ENCODE peak calls at places on chromosomes 12 and 14, in five cellular contexts. One of them, this sample, is unnamed.

GRCh38 chr12:57518920-57519757 is 1.2 kb downstream of the DDIT3 start:
- DNase-seq in neuronal stem cell: no peak
- DNase-seq in H1: no peak
- DNase-seq in mesenchymal stem cell: peak
- DNase-seq in trophoblast cell: peak
- DNase-seq in this sample: no peak

GRCh38 chr12:93741741-93742085 is 64.5 kb downstream of the CRADD start:
- DNase-seq in neuronal stem cell: peak
- DNase-seq in H1: peak
- DNase-seq in mesenchymal stem cell: no peak
- DNase-seq in trophoblast cell: no peak
- DNase-seq in this sample: peak

GRCh38 chr14:25944020-25944419 is 653.8 kb downstream of the NOVA1 start:
- DNase-seq in neuronal stem cell: no peak
- DNase-seq in H1: no peak
- DNase-seq in mesenchymal stem cell: no peak
- DNase-seq in trophoblast cell: no peak
- DNase-seq in this sample: no peak

GRCh38 chr14:70594461-70594860 is 6.0 kb downstream of the MED6 start:
- DNase-seq in neuronal stem cell: no peak
- DNase-seq in H1: no peak
- DNase-seq in mesenchymal stem cell: no peak
- DNase-seq in trophoblast cell: no peak
- DNase-seq in this sample: no peak

GRCh38 chr14:28707814-28708213 is 58.8 kb upstream of the FOXG1 start:
- DNase-seq in neuronal stem cell: no peak
- DNase-seq in H1: no peak
- DNase-seq in mesenchymal stem cell: peak
- DNase-seq in trophoblast cell: no peak
- DNase-seq in this sample: no peak

GRCh38 chr14:92951261-92951660 is 28.3 kb downstream of the CHGA start:
- DNase-seq in neuronal stem cell: no peak
- DNase-seq in H1: no peak
- DNase-seq in mesenchymal stem cell: no peak
- DNase-seq in trophoblast cell: no peak
- DNase-seq in this sample: no peak

GRCh38 chr14:23694085-23694975 is 58.2 kb downstream of the DHRS2 start:
- DNase-seq in neuronal stem cell: no peak
- DNase-seq in H1: no peak
- DNase-seq in mesenchymal stem cell: no peak
- DNase-seq in trophoblast cell: peak
- DNase-seq in this sample: peak

GRCh38 chr14:89429206-89430091 is 12.4 kb upstream of the FOXN3 start:
- DNase-seq in neuronal stem cell: no peak
- DNase-seq in H1: no peak
- DNase-seq in mesenchymal stem cell: peak
- DNase-seq in trophoblast cell: no peak
- DNase-seq in this sample: no peak

GRCh38 chr14:63563370-63564026 is 20.3 kb upstream of the PPP2R5E start:
- DNase-seq in neuronal stem cell: no peak
- DNase-seq in H1: no peak
- DNase-seq in mesenchymal stem cell: peak
- DNase-seq in trophoblast cell: peak
- DNase-seq in this sample: no peak

GRCh38 chr12:80869264-80869663 is 68.5 kb downstream of the LIN7A start:
- DNase-seq in neuronal stem cell: no peak
- DNase-seq in H1: no peak
- DNase-seq in mesenchymal stem cell: no peak
- DNase-seq in trophoblast cell: no peak
- DNase-seq in this sample: no peak

GRCh38 chr12:78149459-78149858 is 318.8 kb downstream of the NAV3 start:
- DNase-seq in neuronal stem cell: no peak
- DNase-seq in H1: no peak
- DNase-seq in mesenchymal stem cell: no peak
- DNase-seq in trophoblast cell: no peak
- DNase-seq in this sample: no peak

GRCh38 chr12:107655281-107656065 is 30.1 kb upstream of the PWP1 start:
- DNase-seq in neuronal stem cell: no peak
- DNase-seq in H1: no peak
- DNase-seq in mesenchymal stem cell: no peak
- DNase-seq in trophoblast cell: no peak
- DNase-seq in this sample: no peak

GRCh38 chr12:108570743-108571603 is 8.6 kb downstream of the ISCU start:
- DNase-seq in neuronal stem cell: no peak
- DNase-seq in H1: no peak
- DNase-seq in mesenchymal stem cell: peak
- DNase-seq in trophoblast cell: no peak
- DNase-seq in this sample: no peak

GRCh38 chr12:14771651-14772137 is 31.6 kb downstream of the WBP11 start:
- DNase-seq in neuronal stem cell: no peak
- DNase-seq in H1: no peak
- DNase-seq in mesenchymal stem cell: peak
- DNase-seq in trophoblast cell: no peak
- DNase-seq in this sample: peak

GRCh38 chr14:103740991-103741689 is 25.5 kb downstream of the ZFYVE21 start:
- DNase-seq in neuronal stem cell: no peak
- DNase-seq in H1: no peak
- DNase-seq in mesenchymal stem cell: peak
- DNase-seq in trophoblast cell: peak
- DNase-seq in this sample: no peak

GRCh38 chr14:75279739-75280447 is 1.3 kb downstream of the FOS start:
- DNase-seq in neuronal stem cell: no peak
- DNase-seq in H1: no peak
- DNase-seq in mesenchymal stem cell: peak
- DNase-seq in trophoblast cell: no peak
- DNase-seq in this sample: peak

GRCh38 chr14:92408186-92408585 is 85.2 kb downstream of the SLC24A4 start:
- DNase-seq in neuronal stem cell: no peak
- DNase-seq in H1: no peak
- DNase-seq in mesenchymal stem cell: peak
- DNase-seq in trophoblast cell: no peak
- DNase-seq in this sample: no peak

GRCh38 chr14:68444449-68445168 is 348.3 kb downstream of the ZFP36L1 start:
- DNase-seq in neuronal stem cell: no peak
- DNase-seq in H1: no peak
- DNase-seq in mesenchymal stem cell: peak
- DNase-seq in trophoblast cell: no peak
- DNase-seq in this sample: no peak

GRCh38 chr12:101779200-101779599 is 39.9 kb upstream of the SYCP3 start:
- DNase-seq in neuronal stem cell: no peak
- DNase-seq in H1: no peak
- DNase-seq in mesenchymal stem cell: no peak
- DNase-seq in trophoblast cell: no peak
- DNase-seq in this sample: no peak

GRCh38 chr12:41681898-41682297 is 462.8 kb downstream of the GXYLT1 start:
- DNase-seq in neuronal stem cell: no peak
- DNase-seq in H1: no peak
- DNase-seq in mesenchymal stem cell: no peak
- DNase-seq in trophoblast cell: no peak
- DNase-seq in this sample: no peak

GRCh38 chr12:82358200-82359114 is at the start of the genes CCDC59 and METTL25:
- DNase-seq in neuronal stem cell: peak
- DNase-seq in H1: peak
- DNase-seq in mesenchymal stem cell: peak
- DNase-seq in trophoblast cell: peak
- DNase-seq in this sample: peak
- H4K8ac ChIP-seq in neuronal stem cell: no peak
- H4K8ac ChIP-seq in H1: peak
- H4K8ac ChIP-seq in mesenchymal stem cell: peak
- H4K8ac ChIP-seq in trophoblast cell: peak
- H4K8ac ChIP-seq in this sample: peak

DNA sequence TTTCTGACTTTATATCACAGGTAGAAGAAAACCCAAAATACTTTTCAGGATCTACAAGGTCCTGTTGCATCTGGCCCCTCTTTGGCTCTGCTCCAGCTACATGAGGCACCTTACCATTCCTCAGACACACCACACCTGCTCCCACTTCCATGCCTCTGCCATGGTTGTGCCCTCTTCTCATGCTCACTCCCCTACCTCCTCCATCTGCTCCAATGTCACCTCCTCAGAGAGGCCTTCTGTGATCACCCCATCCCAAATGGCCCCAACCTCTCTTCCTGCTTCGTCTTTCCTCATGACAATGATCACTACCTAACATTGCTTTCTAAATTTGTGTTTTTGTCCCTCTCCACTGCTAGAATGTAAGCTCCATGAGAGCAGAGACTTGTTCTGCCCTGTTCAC is 174.3 kb downstream of the ANO2 start:
- DNase-seq in neuronal stem cell: no peak
- DNase-seq in H1: no peak
- DNase-seq in mesenchymal stem cell: no peak
- DNase-seq in trophoblast cell: no peak
- DNase-seq in this sample: no peak
- H2BK12ac ChIP-seq in neuronal stem cell: no peak
- H2BK12ac ChIP-seq in H1: no peak
- H2BK12ac ChIP-seq in mesenchymal stem cell: no peak
- H2BK12ac ChIP-seq in trophoblast cell: no peak
- H2BK12ac ChIP-seq in this sample: no peak

GRCh38 chr12:65670775-65671174 is 153.5 kb upstream of the HMGA2 start:
- DNase-seq in neuronal stem cell: no peak
- DNase-seq in H1: no peak
- DNase-seq in mesenchymal stem cell: peak
- DNase-seq in trophoblast cell: no peak
- DNase-seq in this sample: no peak
- H4K8ac ChIP-seq in neuronal stem cell: no peak
- H4K8ac ChIP-seq in H1: no peak
- H4K8ac ChIP-seq in mesenchymal stem cell: peak
- H4K8ac ChIP-seq in trophoblast cell: no peak
- H4K8ac ChIP-seq in this sample: no peak

GRCh38 chr12:9932270-9932669 is at the start of gene CLEC2A:
- DNase-seq in neuronal stem cell: no peak
- DNase-seq in H1: no peak
- DNase-seq in mesenchymal stem cell: no peak
- DNase-seq in trophoblast cell: no peak
- DNase-seq in this sample: no peak

GRCh38 chr12:9933966-9934365 is 1.8 kb upstream of the CLEC2A start:
- DNase-seq in neuronal stem cell: no peak
- DNase-seq in H1: no peak
- DNase-seq in mesenchymal stem cell: no peak
- DNase-seq in trophoblast cell: no peak
- DNase-seq in this sample: no peak

GRCh38 chr12:9928607-9929006 is 3.6 kb downstream of the CLEC2A start:
- DNase-seq in neuronal stem cell: no peak
- DNase-seq in H1: no peak
- DNase-seq in mesenchymal stem cell: no peak
- DNase-seq in trophoblast cell: no peak
- DNase-seq in this sample: no peak

GRCh38 chr12:9935026-9935425 is 2.9 kb upstream of the CLEC2A start:
- DNase-seq in neuronal stem cell: no peak
- DNase-seq in H1: no peak
- DNase-seq in mesenchymal stem cell: no peak
- DNase-seq in trophoblast cell: no peak
- DNase-seq in this sample: no peak

DNA sequence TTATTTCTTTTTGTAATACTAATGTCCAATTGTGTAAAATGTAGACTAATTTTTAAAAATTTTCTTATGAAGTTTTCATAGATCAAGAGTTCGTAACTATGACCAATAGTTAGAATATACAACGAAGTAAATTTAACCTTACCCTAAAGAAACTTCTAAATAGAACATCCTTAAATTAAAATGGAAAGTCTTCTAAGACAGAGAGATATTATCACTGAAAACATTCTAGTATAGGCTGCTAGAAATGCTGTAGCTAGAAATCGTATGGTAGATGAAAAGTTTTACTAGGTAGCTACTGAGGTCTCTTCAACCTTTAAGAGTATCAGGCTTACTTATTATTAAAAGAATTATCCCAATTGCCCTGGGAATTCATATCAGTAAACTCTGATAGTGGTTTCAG is 925 bp downstream of the CLEC2A start:
- DNase-seq in neuronal stem cell: no peak
- DNase-seq in H1: no peak
- DNase-seq in mesenchymal stem cell: no peak
- DNase-seq in trophoblast cell: no peak
- DNase-seq in this sample: no peak
- H2BK12ac ChIP-seq in neuronal stem cell: no peak
- H2BK12ac ChIP-seq in H1: no peak
- H2BK12ac ChIP-seq in mesenchymal stem cell: no peak
- H2BK12ac ChIP-seq in trophoblast cell: no peak
- H2BK12ac ChIP-seq in this sample: no peak

GRCh38 chr12:12788131-12788530 is 2.7 kb downstream of the APOLD1 start:
- DNase-seq in neuronal stem cell: no peak
- DNase-seq in H1: no peak
- DNase-seq in mesenchymal stem cell: no peak
- DNase-seq in trophoblast cell: no peak
- DNase-seq in this sample: no peak

GRCh38 chr12:12786716-12787601 is 1.5 kb downstream of the APOLD1 start:
- DNase-seq in neuronal stem cell: peak
- DNase-seq in H1: peak
- DNase-seq in mesenchymal stem cell: peak
- DNase-seq in trophoblast cell: peak
- DNase-seq in this sample: peak

GRCh38 chr12:12784116-12784515 is 1.3 kb upstream of the APOLD1 start:
- DNase-seq in neuronal stem cell: no peak
- DNase-seq in H1: no peak
- DNase-seq in mesenchymal stem cell: no peak
- DNase-seq in trophoblast cell: no peak
- DNase-seq in this sample: no peak

GRCh38 chr12:12786371-12786715 is 884 bp downstream of the APOLD1 start:
- DNase-seq in neuronal stem cell: no peak
- DNase-seq in H1: no peak
- DNase-seq in mesenchymal stem cell: no peak
- DNase-seq in trophoblast cell: no peak
- DNase-seq in this sample: no peak

GRCh38 chr12:12784911-12785814 is at the start of gene APOLD1:
- DNase-seq in neuronal stem cell: no peak
- DNase-seq in H1: no peak
- DNase-seq in mesenchymal stem cell: peak
- DNase-seq in trophoblast cell: no peak
- DNase-seq in this sample: peak
- H4K8ac ChIP-seq in neuronal stem cell: no peak
- H4K8ac ChIP-seq in H1: no peak
- H4K8ac ChIP-seq in mesenchymal stem cell: no peak
- H4K8ac ChIP-seq in trophoblast cell: peak
- H4K8ac ChIP-seq in this sample: no peak